ENCODE peak calls at places on chromosomes 6 and 20, in ten cellular contexts. M is WTC11; V is activated CD4-positive, alpha-beta T cell treated with anti-CD3 and anti-CD28 coated beads for 48 hours; E is RKO; C is ascending aorta; L is omental fat pad; Y is endothelial cell; U is cardiac septum; F is stimulated activated CD4-positive, alpha-beta T cell treated with anti-CD3 and anti-CD28 coated beads, Interleukin-1b, Interleukin-23, amount 100 ng/mL, for 4 hours; P is ureter. B is an unnamed sample.

GRCh38 chr20:62616728-62617621 is 25.3 kb upstream of the SLCO4A1 start:
- DNase-seq in M (peak), V (peak), E (peak), C (peak), L (peak), Y (peak), U (peak), F (peak), P (peak), B (peak)

GRCh38 chr6:36805917-36806316 is 33.3 kb downstream of the CPNE5 start:
- DNase-seq in M (peak), V (no peak), E (no peak), C (no peak), L (no peak), Y (no peak), U (no peak), F (no peak), P (no peak), B (no peak)

GRCh38 chr6:167501831-167502385 is 177.0 kb downstream of the TTLL2 start:
- DNase-seq in M (peak), V (no peak), E (no peak), C (no peak), L (no peak), Y (peak), U (no peak), F (no peak), P (no peak), B (peak)

GRCh38 chr6:114747995-114748625 is 405.3 kb upstream of the HS3ST5 start:
- DNase-seq in M (peak), V (peak), E (peak), C (no peak), L (peak), Y (peak), U (no peak), F (peak), P (peak), B (peak)

GRCh38 chr20:444117-444516 is 18.2 kb downstream of the TBC1D20 start:
- DNase-seq in M (no peak), V (no peak), E (no peak), C (no peak), L (no peak), Y (no peak), U (no peak), F (no peak), P (no peak), B (no peak)

GRCh38 chr6:19465760-19466159 is 371.4 kb upstream of the ID4 start:
- DNase-seq in M (no peak), V (no peak), E (no peak), C (no peak), L (no peak), Y (no peak), U (no peak), F (no peak), P (no peak), B (no peak)

GRCh38 chr6:125136378-125136777 is 17.2 kb upstream of the TPD52L1 start:
- DNase-seq in M (no peak), V (no peak), E (no peak), C (no peak), L (no peak), Y (no peak), U (no peak), F (no peak), P (no peak), B (no peak)

GRCh38 chr20:20743511-20744169 is 31.2 kb upstream of the RALGAPA2 start:
- DNase-seq in M (peak), V (no peak), E (no peak), C (peak), L (no peak), Y (peak), U (no peak), F (no peak), P (peak), B (peak)

GRCh38 chr20:45951474-45951873 is 17.0 kb downstream of the PCIF1 start:
- DNase-seq in M (no peak), V (no peak), E (no peak), C (no peak), L (no peak), Y (no peak), U (no peak), F (no peak), P (no peak), B (no peak)

B was measured in cardiac muscle cell.